ENCODE peak calls at places on chromosome 18, in nine cellular contexts. C is esophagus muscularis mucosa; T is dorsolateral prefrontal cortex; Q is Right ventricle myocardium superior; M is islet precursor cell; O is fibroblast of the conjunctiva; N is EL; X is mesenchymal stem cell; H is activated T-cell treated with anti-CD3 and anti-CD28 coated beads, Interleukin-2, amount 50 U/mL, for 72 hours. L is an unnamed sample.

GRCh38 chr18:950882-951539 is 46.3 kb downstream of the ADCYAP1 start:
- DNase-seq in C (peak), O (no peak), Q (no peak), X (peak), M (peak), H (no peak), T (no peak), N (peak), L (no peak)

GRCh38 chr18:45920367-45920766 is 46.8 kb downstream of the EPG5 start:
- DNase-seq in O (peak), C (no peak), M (no peak), N (peak), H (no peak), X (no peak), T (peak), Q (peak), L (peak)

GRCh38 chr18:50183556-50183955 is 11.4 kb downstream of the MYO5B start:
- DNase-seq in Q (no peak), O (peak), N (peak), C (no peak), X (no peak), M (no peak), T (no peak), H (no peak), L (no peak)

GRCh38 chr18:2147866-2148265 is 423.4 kb downstream of the METTL4 start:
- DNase-seq in O (peak), T (no peak), C (no peak), H (no peak), M (no peak), X (no peak), Q (peak), N (peak), L (no peak)

GRCh38 chr18:44859263-44859662 is 178.6 kb downstream of the SETBP1 start:
- DNase-seq in T (no peak), C (no peak), X (no peak), M (no peak), H (no peak), Q (no peak), O (no peak), N (no peak), L (no peak)

GRCh38 chr18:43170586-43170985 is 55.1 kb upstream of the RIT2 start:
- DNase-seq in O (no peak), X (no peak), C (no peak), M (no peak), Q (no peak), H (no peak), T (no peak), N (no peak), L (no peak)

GRCh38 chr18:20971886-20972267 is 139.7 kb downstream of the ROCK1 start:
- DNase-seq in C (no peak), O (peak), T (no peak), H (no peak), Q (no peak), M (no peak), X (peak), N (peak), L (no peak)

GRCh38 chr18:22314001-22314400 is 103.7 kb downstream of the CTAGE1 start:
- DNase-seq in M (no peak), O (no peak), N (peak), T (no peak), X (peak), H (no peak), C (no peak), Q (peak), L (no peak)

GRCh38 chr18:67553471-67553870 is 37.0 kb upstream of the DSEL start:
- DNase-seq in Q (no peak), H (no peak), N (peak), C (no peak), T (no peak), M (no peak), O (no peak), X (no peak), L (peak)

GRCh38 chr18:24734058-24734457 is 273.6 kb downstream of the HRH4 start:
- DNase-seq in T (peak), Q (no peak), H (no peak), N (no peak), C (peak), M (peak), X (peak), O (no peak), L (peak)

GRCh38 chr18:23422751-23423418 is 30.2 kb upstream of the RIOK3 start:
- DNase-seq in C (no peak), Q (peak), M (no peak), N (peak), X (peak), T (no peak), H (peak), O (no peak), L (peak)

GRCh38 chr18:48719988-48720654 is 181.3 kb downstream of the CTIF start:
- DNase-seq in O (no peak), C (no peak), H (no peak), N (peak), X (peak), M (no peak), Q (no peak), T (no peak), L (peak)

GRCh38 chr18:6056171-6056932 is 161.0 kb upstream of the TMEM200C start:
- DNase-seq in C (no peak), X (peak), O (no peak), T (no peak), H (no peak), N (peak), M (no peak), Q (no peak), L (no peak)

GRCh38 chr18:67217551-67218166 is 298.9 kb downstream of the DSEL start:
- DNase-seq in X (peak), O (peak), M (no peak), T (peak), C (no peak), H (peak), Q (no peak), N (peak), L (peak)

GRCh38 chr18:7593194-7593819 is 26.2 kb downstream of the PTPRM start:
- DNase-seq in Q (no peak), T (no peak), H (no peak), C (peak), X (no peak), M (no peak), N (no peak), O (no peak), L (no peak)

GRCh38 chr18:35938562-35938961 is 33.9 kb upstream of the RMP24 start:
- DNase-seq in N (no peak), T (no peak), O (no peak), M (no peak), C (peak), X (no peak), H (no peak), Q (no peak), L (no peak)

GRCh38 chr18:10850828-10851227 is 298.5 kb downstream of the PIEZO2 start:
- DNase-seq in N (no peak), T (no peak), H (no peak), Q (no peak), O (no peak), C (no peak), M (no peak), X (peak), L (no peak)

GRCh38 chr18:13527256-13527655 is 199.1 kb downstream of the FAM210A start:
- DNase-seq in M (peak), Q (no peak), H (no peak), C (no peak), O (no peak), T (no peak), X (no peak), N (no peak), L (no peak)

GRCh38 chr18:48292229-48292628 is 117.0 kb downstream of the ZBTB7C start:
- DNase-seq in Q (no peak), O (no peak), T (no peak), N (no peak), X (no peak), C (no peak), M (peak), H (no peak), L (no peak)

GRCh38 chr18:10591891-10592290 is 66.1 kb downstream of the NAPG start:
- DNase-seq in M (no peak), C (peak), N (no peak), Q (no peak), T (no peak), O (no peak), H (no peak), X (no peak), L (no peak)

GRCh38 chr18:47968006-47968676 is 37.7 kb upstream of the SMAD2 start:
- DNase-seq in O (no peak), X (no peak), M (peak), T (no peak), H (no peak), C (no peak), N (peak), Q (no peak), L (no peak)

GRCh38 chr18:75213610-75214009 is 3.0 kb downstream of the TSHZ1 start:
- DNase-seq in X (no peak), C (no peak), T (no peak), H (no peak), O (no peak), N (peak), M (no peak), Q (no peak), L (no peak)

GRCh38 chr18:78794031-78794430 is 185.6 kb upstream of the SALL3 start:
- DNase-seq in Q (no peak), H (no peak), O (no peak), X (no peak), T (no peak), N (no peak), M (no peak), C (no peak), L (no peak)

GRCh38 chr18:75203456-75204261 is 5.3 kb downstream of the PTGR3 start:
- DNase-seq in C (peak), O (no peak), H (no peak), X (no peak), Q (no peak), N (peak), M (no peak), T (no peak), L (peak)

GRCh38 chr18:74689251-74689650 is 91.6 kb downstream of the ZNF407 start:
- DNase-seq in M (no peak), C (no peak), N (peak), Q (no peak), X (peak), T (no peak), O (peak), H (no peak), L (no peak)

GRCh38 chr18:478679-479078 is 21.8 kb downstream of the COLEC12 start:
- DNase-seq in O (peak), Q (no peak), C (no peak), T (no peak), H (no peak), N (no peak), X (peak), M (no peak), L (no peak)

GRCh38 chr18:9066358-9066757 is 36.1 kb upstream of the NDUFV2 start:
- DNase-seq in N (no peak), T (no peak), Q (no peak), H (no peak), X (no peak), O (no peak), C (no peak), M (no peak), L (no peak)

GRCh38 chr18:25126751-25127150 is 225.2 kb downstream of the ZNF521 start:
- DNase-seq in T (no peak), C (no peak), H (no peak), M (no peak), Q (no peak), N (no peak), X (no peak), O (no peak), L (no peak)

GRCh38 chr18:70363861-70364260 is 75.0 kb downstream of the SOCS6 start:
- DNase-seq in O (no peak), Q (no peak), N (peak), H (no peak), C (no peak), X (no peak), M (no peak), T (no peak), L (no peak)

GRCh38 chr18:37391698-37392548 is 173.7 kb downstream of the CELF4 start:
- DNase-seq in T (no peak), Q (no peak), M (no peak), X (no peak), N (no peak), C (no peak), O (no peak), H (no peak), L (peak)

GRCh38 chr18:45802814-45803492 is 22.5 kb upstream of the SIGLEC15 start:
- DNase-seq in M (peak), C (no peak), T (no peak), Q (no peak), H (peak), N (peak), X (peak), O (peak), L (no peak)

GRCh38 chr18:38872342-38872741 is 1306.7 kb upstream of the CELF4 start:
- DNase-seq in C (no peak), T (no peak), M (no peak), X (no peak), Q (no peak), N (no peak), O (no peak), H (no peak), L (no peak)

L was measured in G401.